ENCODE peak calls at places on chromosomes 5 and 9, in seven cellular contexts. U is A549, L is lung, H is PC-9, P is Peyer's patch, Y is right lobe of liver, J is prostate gland. S is an unnamed sample. For H3K4me1, the result is how much of the 10 kb centered on the place peaks cover.

GRCh38 chr9:132006657-132007370 is 72.9 kb downstream of the MED27 start:
- DNase-seq in U (no peak), L (no peak), H (no peak), P (no peak), Y (no peak), J (peak), S (peak)

GRCh38 chr9:24552526-24552925 is 6.8 kb upstream of the IZUMO3 start:
- DNase-seq in U (no peak), L (no peak), H (no peak), P (no peak), Y (no peak), J (no peak), S (no peak)

GRCh38 chr9:33348998-33349397 is 53.4 kb downstream of the AQP7 start:
- DNase-seq in U (no peak), L (no peak), H (no peak), P (no peak), Y (no peak), J (no peak), S (no peak)

GRCh38 chr9:86968258-86968920 is 21.1 kb upstream of the GAS1 start:
- DNase-seq in U (no peak), L (no peak), H (no peak), P (no peak), Y (no peak), J (no peak), S (no peak)

GRCh38 chr9:71683598-71684235 is 84.6 kb downstream of the CEMIP2 start:
- DNase-seq in U (no peak), L (no peak), H (no peak), P (no peak), Y (no peak), J (peak), S (no peak)

GRCh38 chr5:142800776-142801494 is 30.8 kb downstream of the ARHGAP26 start:
- DNase-seq in U (no peak), L (no peak), H (no peak), P (no peak), Y (no peak), J (no peak), S (no peak)

GRCh38 chr9:93450817-93451761 is at the start of gene FAM120A:
- DNase-seq in U (peak), L (peak), H (peak), P (peak), Y (peak), J (peak), S (peak)

GRCh38 chr9:71179183-71179582 is 57.8 kb upstream of the TRPM3 start:
- DNase-seq in U (no peak), L (no peak), H (no peak), P (no peak), Y (no peak), J (no peak), S (no peak)

GRCh38 chr5:148125641-148126040 is 42.7 kb upstream of the SPINK14 start:
- DNase-seq in U (no peak), L (no peak), H (no peak), P (no peak), Y (no peak), J (no peak), S (peak)

GRCh38 chr9:124291801-124292396 is 34.1 kb downstream of the NEK6 start:
- DNase-seq in U (no peak), L (no peak), H (peak), P (no peak), Y (no peak), J (no peak), S (no peak)

GRCh38 chr9:92726971-92727715 is 37.5 kb downstream of the BICD2 start:
- DNase-seq in U (no peak), L (no peak), H (no peak), P (no peak), Y (no peak), J (no peak), S (no peak)

GRCh38 chr5:69004127-69004526 is 89.7 kb upstream of the SLC30A5 start:
- DNase-seq in U (no peak), L (no peak), H (no peak), P (no peak), Y (no peak), J (no peak), S (no peak)

GRCh38 chr5:39447059-39447458 is 22.3 kb upstream of the DAB2 start:
- DNase-seq in U (no peak), L (no peak), H (no peak), P (no peak), Y (no peak), J (no peak), S (no peak)

GRCh38 chr9:34253460-34253837 is 74.6 kb downstream of the UBAP1 start:
- DNase-seq in U (no peak), L (no peak), H (no peak), P (no peak), Y (no peak), J (no peak), S (peak)

GRCh38 chr9:125142560-125143376 is 560 bp downstream of the SCAI start:
- DNase-seq in U (no peak), L (no peak), H (peak), P (no peak), Y (peak), J (no peak), S (no peak)

GRCh38 chr5:50547303-50547702 is 106.2 kb upstream of the EMB start:
- DNase-seq in U (no peak), L (no peak), H (no peak), P (no peak), Y (no peak), J (no peak), S (no peak)

GRCh38 chr9:122141671-122142070 is 17.9 kb downstream of the NDUFA8 start:
- DNase-seq in U (no peak), L (no peak), H (no peak), P (no peak), Y (no peak), J (no peak), S (no peak)
- H3K4me1 ChIP-seq in U (under half), L (under half), H (under half), P (under half), Y (under half), J (under half), S (under half)

GRCh38 chr9:100505564-100506159 is 32.7 kb downstream of the TMEFF1 start:
- DNase-seq in U (peak), L (peak), H (peak), P (peak), Y (no peak), J (peak), S (peak)
- TF ChIP-seq CTCF in U (peak), L (peak), H (peak), P (peak), Y (peak), J (no peak), S (peak)

DNA sequence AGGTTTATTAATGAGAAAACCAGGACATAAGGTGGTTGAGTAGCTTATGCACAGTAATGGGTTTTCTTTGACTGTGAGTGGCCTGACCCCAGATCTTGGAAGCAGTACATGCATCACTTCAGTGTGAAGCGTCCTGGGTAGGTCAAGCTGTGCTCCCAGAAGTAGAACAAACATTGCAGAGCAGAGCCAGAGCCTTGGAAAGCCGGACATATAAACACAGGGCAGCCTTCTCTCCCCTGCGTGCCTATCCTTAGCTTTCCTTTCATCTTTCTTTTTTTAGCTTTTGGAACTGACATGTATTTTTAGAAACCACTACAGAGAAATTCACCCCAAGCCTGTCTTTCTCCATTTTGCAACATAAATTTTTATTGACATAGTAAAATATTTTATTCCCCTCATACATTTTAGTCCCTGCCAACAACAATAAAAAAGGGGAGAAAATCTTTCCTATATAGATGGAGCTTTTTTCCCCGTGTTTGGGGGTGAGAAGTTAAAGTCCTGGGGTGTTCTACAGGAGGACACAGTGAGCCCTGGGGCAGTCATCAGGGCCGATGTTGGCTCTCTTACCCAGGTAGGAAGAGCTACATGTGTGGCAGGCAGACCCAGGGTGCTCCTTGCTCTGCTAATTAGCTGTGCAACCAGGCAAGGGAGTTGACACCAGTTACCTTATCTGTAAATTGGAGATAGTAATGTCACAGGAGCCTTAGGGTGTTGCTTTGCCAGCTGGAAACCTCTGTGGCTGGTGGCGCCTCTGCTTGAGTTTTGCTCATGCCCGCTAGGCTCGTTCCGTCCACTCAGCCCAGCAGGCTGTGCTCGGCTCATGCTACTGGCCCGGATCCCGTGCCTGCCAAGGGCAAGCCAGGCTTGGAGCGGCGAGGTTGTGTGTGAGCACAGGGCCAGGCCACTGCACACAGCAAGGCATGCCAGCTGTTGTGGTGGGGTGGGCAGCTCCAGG is 389.6 kb downstream of the KDM4C start:
- DNase-seq in U (no peak), L (no peak), H (no peak), P (no peak), Y (no peak), J (no peak), S (no peak)
- H3K27ac ChIP-seq in U (no peak), L (peak), H (no peak), P (no peak), Y (no peak), J (no peak), S (peak)

GRCh38 chr5:179619776-179620175 is 3.7 kb downstream of the HNRNPH1 start:
- DNase-seq in U (no peak), L (no peak), H (no peak), P (no peak), Y (no peak), J (no peak), S (no peak)
- H3K4me1 ChIP-seq in U (half or more), L (under half), H (under half), P (under half), Y (under half), J (under half), S (under half)

GRCh38 chr9:97793067-97793466 is 60.0 kb upstream of the FOXE1 start:
- DNase-seq in U (no peak), L (no peak), H (no peak), P (no peak), Y (no peak), J (no peak), S (no peak)

GRCh38 chr9:97787551-97787950 is 65.5 kb upstream of the FOXE1 start:
- DNase-seq in U (no peak), L (no peak), H (no peak), P (no peak), Y (no peak), J (no peak), S (no peak)

GRCh38 chr9:97790542-97790941 is 62.5 kb upstream of the FOXE1 start:
- DNase-seq in U (no peak), L (no peak), H (no peak), P (no peak), Y (no peak), J (no peak), S (no peak)

GRCh38 chr9:97786341-97786740 is 66.7 kb upstream of the FOXE1 start:
- DNase-seq in U (no peak), L (no peak), H (peak), P (no peak), Y (no peak), J (no peak), S (peak)

DNA sequence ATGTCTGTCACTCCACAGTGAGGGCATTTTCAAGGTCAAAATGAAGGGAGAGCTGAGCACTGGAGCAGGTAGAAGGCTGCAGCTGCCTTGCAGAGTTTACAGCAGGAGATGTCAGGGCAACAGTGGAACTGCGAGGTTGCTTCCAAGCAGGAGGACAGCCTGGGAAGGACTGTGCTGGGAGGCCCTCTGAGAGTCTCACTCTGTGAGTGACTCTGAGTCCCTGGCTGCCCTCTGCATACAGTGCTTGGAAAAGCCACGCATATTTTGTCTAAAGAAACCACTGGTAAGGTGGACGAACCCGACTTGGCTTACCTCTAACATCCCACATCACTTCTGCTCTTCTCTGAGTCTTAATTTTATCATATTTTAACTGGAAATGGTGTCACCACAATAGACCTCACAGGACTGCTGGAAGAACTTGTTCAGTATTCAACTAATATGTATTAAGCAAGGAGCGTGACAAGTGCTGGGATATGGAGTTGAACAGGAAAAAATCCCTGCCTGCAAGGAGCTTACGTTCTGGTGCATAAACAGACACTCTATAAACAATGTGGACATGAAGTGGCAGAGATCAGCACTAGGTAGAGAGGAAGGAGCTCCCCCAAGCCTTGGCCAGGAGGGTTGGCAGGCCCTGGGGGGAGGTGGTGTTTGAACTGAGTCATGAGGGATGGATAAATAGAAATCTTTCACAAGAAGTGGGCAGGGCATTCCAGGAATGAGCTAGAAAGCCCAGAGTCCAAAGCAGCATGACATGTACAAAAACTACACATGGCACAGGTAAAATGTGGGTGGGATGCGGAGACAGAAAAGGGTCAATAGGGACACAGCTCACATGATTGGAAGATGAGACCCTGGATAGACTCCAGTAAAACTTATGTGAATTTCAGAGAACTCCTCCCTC is 64.0 kb upstream of the FOXE1 start:
- DNase-seq in U (no peak), L (no peak), H (no peak), P (no peak), Y (no peak), J (no peak), S (peak)
- TF ChIP-seq CTCF in U (no peak), L (no peak), H (no peak), P (no peak), Y (no peak), J (no peak), S (peak)

GRCh38 chr5:14687023-14687665 is 22.6 kb downstream of the OTULIN start:
- DNase-seq in U (no peak), L (no peak), H (no peak), P (no peak), Y (no peak), J (no peak), S (peak)
- H3K27ac ChIP-seq in U (no peak), L (no peak), H (no peak), P (no peak), Y (no peak), J (peak), S (peak)

GRCh38 chr5:150516011-150516410 is 8.1 kb downstream of the NDST1 start:
- DNase-seq in U (no peak), L (peak), H (no peak), P (no peak), Y (no peak), J (no peak), S (no peak)
- H3K4me1 ChIP-seq in U (half or more), L (under half), H (half or more), P (under half), Y (under half), J (under half), S (under half)

DNA sequence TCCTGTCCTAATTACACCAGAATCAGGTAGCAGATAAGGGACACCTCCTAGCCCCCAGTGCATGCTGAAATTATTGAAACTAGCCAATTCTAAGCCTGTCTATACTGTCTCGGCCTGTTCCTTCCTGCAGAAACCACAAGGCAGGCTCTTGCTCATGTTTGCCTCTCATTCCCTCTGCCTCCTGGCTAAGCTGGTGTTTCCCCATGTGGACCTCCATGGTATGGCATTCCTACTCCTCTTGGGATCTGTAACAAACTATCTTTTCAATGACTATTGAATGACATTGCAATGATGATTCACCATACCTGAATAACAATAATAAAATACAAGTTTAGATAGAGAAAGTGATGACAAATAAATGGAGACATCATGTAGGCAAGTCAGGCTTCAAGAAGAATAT is 35.6 kb upstream of the ADAMTS16 start:
- DNase-seq in U (no peak), L (no peak), H (no peak), P (no peak), Y (no peak), J (no peak), S (peak)
- TF ChIP-seq CTCF in U (no peak), L (no peak), H (no peak), P (no peak), Y (no peak), J (no peak), S (no peak)

DNA sequence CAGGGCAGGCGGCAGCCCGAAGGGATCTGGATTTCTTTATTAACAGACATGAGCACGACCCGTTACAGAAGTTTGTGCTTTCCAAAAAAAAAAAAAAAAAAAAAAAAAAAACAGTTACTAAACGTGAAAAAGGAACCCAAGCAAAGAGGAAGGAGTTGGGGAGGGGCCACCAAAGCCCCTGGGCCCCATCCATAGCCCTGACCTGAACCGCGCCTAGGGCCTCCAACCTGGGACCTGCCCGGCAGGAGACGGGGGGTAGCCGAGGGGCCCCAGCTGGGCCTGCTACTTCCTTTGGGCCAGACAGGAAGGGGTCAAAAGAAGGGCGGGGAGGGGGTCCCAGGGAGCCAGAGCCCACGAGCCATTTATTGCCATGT is 10.0 kb downstream of the PRR7 start:
- DNase-seq in U (no peak), L (no peak), H (no peak), P (no peak), Y (peak), J (no peak), S (no peak)
- H3K27ac ChIP-seq in U (no peak), L (no peak), H (no peak), P (no peak), Y (no peak), J (no peak), S (no peak)

GRCh38 chr5:132417889-132418432 is 48.5 kb downstream of the SLC22A5 start:
- DNase-seq in U (no peak), L (no peak), H (no peak), P (no peak), Y (no peak), J (no peak), S (no peak)

GRCh38 chr5:132420706-132421272 is 51.3 kb downstream of the SLC22A5 start:
- DNase-seq in U (no peak), L (peak), H (no peak), P (no peak), Y (no peak), J (no peak), S (no peak)

GRCh38 chr5:132418876-132419275 is 49.4 kb downstream of the SLC22A5 start:
- DNase-seq in U (no peak), L (no peak), H (no peak), P (no peak), Y (no peak), J (no peak), S (no peak)

GRCh38 chr5:132421442-132421841 is 51.9 kb downstream of the SLC22A5 start:
- DNase-seq in U (no peak), L (no peak), H (no peak), P (no peak), Y (no peak), J (no peak), S (no peak)

GRCh38 chr5:132419517-132420468 is 50.3 kb downstream of the SLC22A5 start:
- DNase-seq in U (peak), L (peak), H (peak), P (peak), Y (peak), J (peak), S (no peak)
- H3K4me1 ChIP-seq in U (under half), L (under half), H (half or more), P (under half), Y (under half), J (under half), S (under half)